ENCODE peak calls at places on chromosomes 5 and 9, in four cellular contexts. One of them, this sample, is unnamed.

GRCh38 chr5:13692172-13692571 is 252.3 kb downstream of the DNAH5 start:
- DNase-seq in PC-3: no peak
- DNase-seq in upper lobe of right lung: no peak
- DNase-seq in HCT116: no peak
- DNase-seq in this sample: no peak

GRCh38 chr5:82595083-82595482 is 316.9 kb upstream of the RPS23 start:
- DNase-seq in PC-3: no peak
- DNase-seq in upper lobe of right lung: no peak
- DNase-seq in HCT116: no peak
- DNase-seq in this sample: no peak

GRCh38 chr5:112025729-112026128 is 268.7 kb upstream of the NREP start:
- DNase-seq in PC-3: no peak
- DNase-seq in upper lobe of right lung: no peak
- DNase-seq in HCT116: no peak
- DNase-seq in this sample: no peak

GRCh38 chr5:147450596-147450995 is 59.3 kb downstream of the DPYSL3 start:
- DNase-seq in PC-3: no peak
- DNase-seq in upper lobe of right lung: no peak
- DNase-seq in HCT116: no peak
- DNase-seq in this sample: no peak

GRCh38 chr9:93675336-93676150 is 99.2 kb downstream of the PHF2 start:
- DNase-seq in PC-3: no peak
- DNase-seq in upper lobe of right lung: peak; percentile 55
- DNase-seq in HCT116: no peak
- DNase-seq in this sample: no peak

GRCh38 chr5:127766556-127767335 is 63.6 kb downstream of the CCDC192 start:
- DNase-seq in PC-3: no peak
- DNase-seq in upper lobe of right lung: no peak
- DNase-seq in HCT116: no peak
- DNase-seq in this sample: peak; percentile 31

GRCh38 chr5:160539431-160539830 is 117.8 kb downstream of the PTTG1 start:
- DNase-seq in PC-3: peak; percentile 6
- DNase-seq in upper lobe of right lung: no peak
- DNase-seq in HCT116: no peak
- DNase-seq in this sample: no peak

GRCh38 chr5:179536676-179537075 is 13.7 kb upstream of the RUFY1 start:
- DNase-seq in PC-3: peak; percentile 53
- DNase-seq in upper lobe of right lung: no peak
- DNase-seq in HCT116: no peak
- DNase-seq in this sample: no peak

GRCh38 chr5:80346055-80346454 is 26.3 kb downstream of the SPZ1 start:
- DNase-seq in PC-3: peak; percentile 45
- DNase-seq in upper lobe of right lung: no peak
- DNase-seq in HCT116: peak; percentile 48
- DNase-seq in this sample: no peak

GRCh38 chr5:25345240-25345771 is 700.5 kb upstream of the CDH10 start:
- DNase-seq in PC-3: no peak
- DNase-seq in upper lobe of right lung: no peak
- DNase-seq in HCT116: no peak
- DNase-seq in this sample: no peak

GRCh38 chr5:56415356-56415765 is 182.2 kb upstream of the ANKRD55 start:
- DNase-seq in PC-3: no peak
- DNase-seq in upper lobe of right lung: no peak
- DNase-seq in HCT116: no peak
- DNase-seq in this sample: peak; percentile 59

GRCh38 chr5:113052041-113052795 is 75.6 kb downstream of the DCP2 start:
- DNase-seq in PC-3: no peak
- DNase-seq in upper lobe of right lung: no peak
- DNase-seq in HCT116: no peak
- DNase-seq in this sample: no peak

GRCh38 chr5:169649486-169649885 is 12.4 kb downstream of the DOCK2 start:
- DNase-seq in PC-3: no peak
- DNase-seq in upper lobe of right lung: no peak
- DNase-seq in HCT116: no peak
- DNase-seq in this sample: no peak

GRCh38 chr5:126692971-126693370 is 84.0 kb upstream of the LMNB1 start:
- DNase-seq in PC-3: no peak
- DNase-seq in upper lobe of right lung: no peak
- DNase-seq in HCT116: no peak
- DNase-seq in this sample: no peak

GRCh38 chr5:6746244-6746643 is 33.0 kb downstream of the TENT4A start:
- DNase-seq in PC-3: no peak
- DNase-seq in upper lobe of right lung: no peak
- DNase-seq in HCT116: no peak
- DNase-seq in this sample: no peak

GRCh38 chr9:26033346-26033745 is 355.1 kb upstream of the TUSC1 start:
- DNase-seq in PC-3: no peak
- DNase-seq in upper lobe of right lung: no peak
- DNase-seq in HCT116: no peak
- DNase-seq in this sample: no peak

GRCh38 chr5:35867998-35868397 is 11.3 kb downstream of the IL7R start:
- DNase-seq in PC-3: no peak
- DNase-seq in upper lobe of right lung: no peak
- DNase-seq in HCT116: no peak
- DNase-seq in this sample: no peak

GRCh38 chr5:178307266-178308045 is 74.9 kb upstream of the PHYKPL start:
- DNase-seq in PC-3: no peak
- DNase-seq in upper lobe of right lung: peak; percentile 55
- DNase-seq in HCT116: no peak
- DNase-seq in this sample: no peak

GRCh38 chr5:173830421-173830820 is 57.7 kb upstream of the CPEB4 start:
- DNase-seq in PC-3: no peak
- DNase-seq in upper lobe of right lung: no peak
- DNase-seq in HCT116: no peak
- DNase-seq in this sample: no peak

GRCh38 chr5:151699071-151699901 is 12.6 kb upstream of the SPARC start:
- DNase-seq in PC-3: peak; percentile 85
- DNase-seq in upper lobe of right lung: no peak
- DNase-seq in HCT116: no peak
- DNase-seq in this sample: peak; percentile 98

GRCh38 chr5:175809531-175810121 is 61.8 kb upstream of the CPLX2 start:
- DNase-seq in PC-3: peak; percentile 97
- DNase-seq in upper lobe of right lung: no peak
- DNase-seq in HCT116: peak; percentile 37
- DNase-seq in this sample: peak; percentile 97

GRCh38 chr5:115439042-115439441 is 105.5 kb downstream of the FEM1C start:
- DNase-seq in PC-3: peak; percentile 65
- DNase-seq in upper lobe of right lung: no peak
- DNase-seq in HCT116: no peak
- DNase-seq in this sample: no peak

GRCh38 chr9:16282718-16283117 is 587.8 kb downstream of the BNC2 start:
- DNase-seq in PC-3: no peak
- DNase-seq in upper lobe of right lung: no peak
- DNase-seq in HCT116: no peak
- DNase-seq in this sample: no peak

GRCh38 chr9:129826344-129826743 is 2.4 kb upstream of the TOR1A start:
- DNase-seq in PC-3: no peak
- DNase-seq in upper lobe of right lung: no peak
- DNase-seq in HCT116: no peak
- DNase-seq in this sample: no peak

GRCh38 chr9:16262467-16263261 is 607.8 kb downstream of the BNC2 start:
- DNase-seq in PC-3: peak; percentile 51
- DNase-seq in upper lobe of right lung: no peak
- DNase-seq in HCT116: no peak
- DNase-seq in this sample: peak; percentile 24

GRCh38 chr5:174503461-174504265 is 220.7 kb upstream of the MSX2 start:
- DNase-seq in PC-3: peak; percentile 92
- DNase-seq in upper lobe of right lung: no peak
- DNase-seq in HCT116: peak; percentile 91
- DNase-seq in this sample: no peak

GRCh38 chr5:65172486-65173129 is 309.1 kb downstream of the ADAMTS6 start:
- DNase-seq in PC-3: no peak
- DNase-seq in upper lobe of right lung: no peak
- DNase-seq in HCT116: no peak
- DNase-seq in this sample: no peak

GRCh38 chr5:126355940-126356339 is 67.3 kb upstream of the GRAMD2B start:
- DNase-seq in PC-3: no peak
- DNase-seq in upper lobe of right lung: no peak
- DNase-seq in HCT116: no peak
- DNase-seq in this sample: no peak

GRCh38 chr9:128412120-128412790 is 8.4 kb upstream of the CERCAM start:
- DNase-seq in PC-3: peak; percentile 52
- DNase-seq in upper lobe of right lung: no peak
- DNase-seq in HCT116: no peak
- DNase-seq in this sample: peak; percentile 21

GRCh38 chr5:127577458-127577857 is 60.0 kb downstream of the PRRC1 start:
- DNase-seq in PC-3: no peak
- DNase-seq in upper lobe of right lung: no peak
- DNase-seq in HCT116: no peak
- DNase-seq in this sample: no peak

DNA sequence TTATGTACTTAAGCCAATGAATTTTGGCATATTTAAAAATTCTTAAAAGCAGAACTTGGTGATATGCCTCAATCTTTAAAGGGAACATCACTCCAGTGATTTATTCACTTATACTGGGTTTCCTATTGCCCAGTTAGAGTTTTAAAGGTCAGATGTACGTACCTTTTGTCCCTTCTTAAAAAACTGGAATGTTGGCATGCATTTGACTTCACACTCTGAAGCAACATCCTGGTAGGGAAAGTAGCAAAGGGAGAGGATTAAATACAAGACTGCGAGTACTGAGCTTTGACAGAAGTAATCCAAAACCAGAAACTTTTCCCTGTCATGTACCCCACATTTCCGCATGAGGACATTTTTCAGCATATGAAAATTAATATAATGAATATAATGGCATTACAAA is 11.7 kb downstream of the TXN start:
- DNase-seq in PC-3: no peak
- DNase-seq in upper lobe of right lung: no peak
- DNase-seq in HCT116: no peak
- DNase-seq in this sample: no peak
- H3K36me3 ChIP-seq in PC-3: peaks cover 52% of the 10 kb centered on the region
- H3K36me3 ChIP-seq in upper lobe of right lung: peaks cover 57% of the 10 kb centered on the region
- H3K36me3 ChIP-seq in HCT116: peaks cover 58% of the 10 kb centered on the region
- H3K36me3 ChIP-seq in this sample: peaks cover 51% of the 10 kb centered on the region

GRCh38 chr9:109311281-109311680 is 9.6 kb downstream of the EPB41L4B start:
- DNase-seq in PC-3: no peak
- DNase-seq in upper lobe of right lung: no peak
- DNase-seq in HCT116: no peak
- DNase-seq in this sample: no peak

GRCh38 chr9:109304350-109304749 is 16.5 kb downstream of the EPB41L4B start:
- DNase-seq in PC-3: no peak
- DNase-seq in upper lobe of right lung: no peak
- DNase-seq in HCT116: no peak
- DNase-seq in this sample: no peak

GRCh38 chr9:109305801-109306200 is 15.1 kb downstream of the EPB41L4B start:
- DNase-seq in PC-3: no peak
- DNase-seq in upper lobe of right lung: no peak
- DNase-seq in HCT116: no peak
- DNase-seq in this sample: no peak

GRCh38 chr9:109310486-109310901 is 10.4 kb downstream of the EPB41L4B start:
- DNase-seq in PC-3: no peak
- DNase-seq in upper lobe of right lung: no peak
- DNase-seq in HCT116: no peak
- DNase-seq in this sample: no peak

DNA sequence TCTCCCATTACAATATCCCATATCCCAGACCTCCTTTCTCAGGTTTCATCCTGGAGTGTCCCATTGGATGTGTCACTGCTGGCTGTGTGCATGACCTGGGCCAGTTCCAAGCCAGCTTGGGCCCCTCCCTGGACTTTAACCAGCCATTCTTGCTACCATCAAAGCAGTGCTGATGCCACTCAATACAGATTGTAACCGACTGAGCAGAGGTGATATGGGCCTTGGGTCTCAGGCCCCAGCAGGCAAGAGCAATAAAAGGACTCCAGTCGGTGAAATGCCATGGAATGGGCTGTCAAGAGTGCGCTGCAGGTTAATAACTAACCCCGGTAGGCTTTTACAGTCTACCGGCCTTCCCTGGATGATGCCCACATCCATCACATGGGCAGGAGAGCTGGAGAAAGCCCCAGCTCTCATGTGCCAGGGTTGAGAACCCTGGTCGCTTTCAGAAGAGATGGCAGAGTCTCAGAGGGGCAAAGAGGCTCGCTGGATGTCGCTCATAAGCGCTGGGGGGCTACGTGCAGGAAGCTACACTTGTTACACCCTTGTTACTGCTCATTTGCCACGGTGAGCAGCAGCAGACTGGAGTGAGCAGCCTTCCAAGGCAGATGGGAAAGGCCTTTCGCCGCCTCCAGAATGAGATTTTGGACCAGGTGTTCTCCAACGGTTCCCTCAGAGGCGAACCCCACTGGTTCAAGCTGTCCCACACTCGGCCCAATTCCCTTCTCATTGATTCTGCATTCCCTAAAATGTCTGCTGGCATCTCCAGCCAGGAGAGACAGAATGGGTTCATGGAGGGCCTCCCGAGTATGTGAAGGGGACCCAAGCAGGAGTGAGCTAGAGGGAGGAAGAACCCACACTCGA is 13.2 kb downstream of the EPB41L4B start:
- DNase-seq in PC-3: peak; percentile 78
- DNase-seq in upper lobe of right lung: no peak
- DNase-seq in HCT116: no peak
- DNase-seq in this sample: no peak
- H3K27ac ChIP-seq in PC-3: no peak overlapping the region
- H3K27ac ChIP-seq in upper lobe of right lung: no peak overlapping the region
- H3K27ac ChIP-seq in HCT116: no peak overlapping the region
- H3K27ac ChIP-seq in this sample: no peak overlapping the region

GRCh38 chr5:143551765-143552164 is 148.3 kb upstream of the NR3C1 start:
- DNase-seq in PC-3: peak; percentile 56
- DNase-seq in upper lobe of right lung: no peak
- DNase-seq in HCT116: no peak
- DNase-seq in this sample: no peak

GRCh38 chr5:143557061-143557818 is 153.8 kb upstream of the NR3C1 start:
- DNase-seq in PC-3: peak; percentile 16
- DNase-seq in upper lobe of right lung: no peak
- DNase-seq in HCT116: no peak
- DNase-seq in this sample: no peak

GRCh38 chr5:143552680-143553079 is 149.2 kb upstream of the NR3C1 start:
- DNase-seq in PC-3: no peak
- DNase-seq in upper lobe of right lung: no peak
- DNase-seq in HCT116: no peak
- DNase-seq in this sample: no peak

GRCh38 chr5:143554918-143555477 is 151.5 kb upstream of the NR3C1 start:
- DNase-seq in PC-3: no peak
- DNase-seq in upper lobe of right lung: no peak
- DNase-seq in HCT116: no peak
- DNase-seq in this sample: no peak

GRCh38 chr5:143554194-143554717 is 150.8 kb upstream of the NR3C1 start:
- DNase-seq in PC-3: peak; percentile 88
- DNase-seq in upper lobe of right lung: no peak
- DNase-seq in HCT116: no peak
- DNase-seq in this sample: peak; percentile 64
- H3K36me3 ChIP-seq in PC-3: no peaks in the 10 kb centered on the region
- H3K36me3 ChIP-seq in upper lobe of right lung: no peaks in the 10 kb centered on the region
- H3K36me3 ChIP-seq in HCT116: no peaks in the 10 kb centered on the region
- H3K36me3 ChIP-seq in this sample: no peaks in the 10 kb centered on the region

DNA sequence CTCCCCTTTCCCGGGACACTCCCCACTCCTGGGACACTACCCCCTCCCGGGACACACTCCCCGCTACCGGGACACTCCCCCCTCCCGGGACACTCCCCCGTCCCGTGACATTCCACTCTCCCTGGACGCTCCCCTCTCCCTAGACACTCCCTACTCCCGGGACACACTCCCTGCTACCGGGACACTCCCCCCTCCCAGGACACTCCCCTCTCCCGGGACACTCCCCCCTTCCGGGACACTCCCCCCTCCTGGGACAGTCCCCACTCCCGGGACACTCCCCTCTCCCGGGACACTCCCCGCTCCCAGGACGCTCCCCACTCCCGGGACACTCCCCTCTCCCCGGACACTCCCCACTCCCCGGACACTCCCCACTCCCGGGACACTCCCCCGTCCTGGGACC is 96.0 kb downstream of the RXRA start:
- DNase-seq in PC-3: no peak
- DNase-seq in upper lobe of right lung: peak; percentile 88
- DNase-seq in HCT116: no peak
- DNase-seq in this sample: no peak
- H3K27ac ChIP-seq in PC-3: no peak overlapping the region
- H3K27ac ChIP-seq in upper lobe of right lung: no peak overlapping the region
- H3K27ac ChIP-seq in HCT116: no peak overlapping the region
- H3K27ac ChIP-seq in this sample: no peak overlapping the region

This sample was measured in SJSA1.